ENCODE peak calls at places on chromosomes 4 and X, in nine cellular contexts. N, K, E, D, S, O, T, L and I are unnamed samples.

GRCh38 chrX:16828126-16828908 is 41.8 kb downstream of the RBBP7 start:
- DNase-seq in N (peak; percentile 81), K (no peak), E (no peak), D (no peak), S (no peak), O (peak; percentile 13), T (no peak), L (no peak), I (no peak)

GRCh38 chr4:101853691-101854090 is 63.2 kb downstream of the BANK1 start:
- DNase-seq in N (no peak), K (no peak), E (no peak), D (no peak), S (no peak), O (no peak), T (no peak), L (no peak), I (no peak)

GRCh38 chr4:673349-674091 is 556 bp downstream of the ATP5ME start:
- DNase-seq in N (no peak), K (no peak), E (no peak), D (peak; percentile 44), S (no peak), O (peak; percentile 73), T (peak; percentile 53), L (no peak), I (peak; percentile 93)

GRCh38 chr4:99710020-99710419 is 52.4 kb upstream of the C4orf54 start:
- DNase-seq in N (no peak), K (no peak), E (no peak), D (no peak), S (no peak), O (no peak), T (no peak), L (no peak), I (no peak)

GRCh38 chrX:78092296-78092695 is 11.8 kb upstream of the PGK1 start:
- DNase-seq in N (no peak), K (no peak), E (no peak), D (peak; percentile 70), S (no peak), O (no peak), T (no peak), L (peak; percentile 37), I (no peak)

GRCh38 chr4:128357286-128357685 is 69.7 kb upstream of the PGRMC2 start:
- DNase-seq in N (no peak), K (no peak), E (no peak), D (no peak), S (no peak), O (no peak), T (no peak), L (no peak), I (no peak)

GRCh38 chr4:27272264-27272663 is 411.6 kb downstream of the STIM2 start:
- DNase-seq in N (no peak), K (no peak), E (no peak), D (no peak), S (no peak), O (no peak), T (no peak), L (no peak), I (no peak)

GRCh38 chr4:3292571-3293409 is at the start of gene RGS12:
- DNase-seq in N (peak; percentile 98), K (peak; percentile 27), E (peak; percentile 96), D (peak; percentile 95), S (peak; percentile 97), O (peak; percentile 97), T (peak; percentile 95), L (peak; percentile 25), I (peak; percentile 96)

GRCh38 chrX:123773258-123773978 is 40.6 kb upstream of the THOC2 start:
- DNase-seq in N (no peak), K (no peak), E (no peak), D (no peak), S (no peak), O (no peak), T (no peak), L (no peak), I (no peak)

GRCh38 chr4:133866328-133866699 is 335.3 kb downstream of the PABPC4L start:
- DNase-seq in N (no peak), K (no peak), E (no peak), D (no peak), S (no peak), O (no peak), T (no peak), L (no peak), I (no peak)

GRCh38 chrX:47637546-47638195 is 7.9 kb upstream of the CFP start:
- DNase-seq in N (no peak), K (no peak), E (no peak), D (peak; percentile 72), S (no peak), O (peak; percentile 28), T (peak; percentile 37), L (no peak), I (peak; percentile 77)

GRCh38 chr4:38678078-38678477 is 14.1 kb downstream of the KLF3 start:
- DNase-seq in N (no peak), K (no peak), E (no peak), D (no peak), S (no peak), O (no peak), T (no peak), L (no peak), I (no peak)

GRCh38 chr4:83558693-83559092 is 22.8 kb downstream of the GPAT3 start:
- DNase-seq in N (no peak), K (no peak), E (no peak), D (no peak), S (no peak), O (no peak), T (no peak), L (no peak), I (no peak)

GRCh38 chrX:16307950-16308349 is 140.7 kb downstream of the MAGEB17 start:
- DNase-seq in N (no peak), K (no peak), E (no peak), D (no peak), S (no peak), O (no peak), T (no peak), L (no peak), I (no peak)

GRCh38 chr4:3688018-3688998 is 77.9 kb upstream of the ADRA2C start:
- DNase-seq in N (peak; percentile 39), K (no peak), E (no peak), D (no peak), S (peak; percentile 43), O (no peak), T (no peak), L (no peak), I (no peak)

GRCh38 chr4:54929459-54929858 is 195.9 kb downstream of the KDR start:
- DNase-seq in N (no peak), K (no peak), E (no peak), D (no peak), S (no peak), O (no peak), T (no peak), L (no peak), I (no peak)

DNA sequence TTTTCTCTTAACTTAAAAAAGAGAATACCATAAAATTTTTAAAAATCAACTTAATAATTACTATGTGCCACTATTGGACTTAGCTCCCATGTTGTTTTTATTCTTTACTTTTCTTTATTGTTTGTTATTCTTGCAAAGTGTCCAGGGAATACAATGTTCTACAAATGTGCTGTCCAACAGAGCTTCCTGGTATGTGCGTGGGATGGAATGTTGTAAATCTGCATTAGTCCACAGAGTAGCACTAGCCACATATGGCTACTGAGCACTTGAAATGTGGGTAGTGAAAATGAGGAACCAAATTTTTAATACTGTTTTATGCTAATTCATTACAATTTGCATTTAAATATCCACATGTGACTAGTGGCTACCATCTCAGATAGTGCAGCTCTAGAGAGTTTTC is 14.3 kb upstream of the CORIN start:
- DNase-seq in N (no peak), K (no peak), E (no peak), D (no peak), S (no peak), O (no peak), T (no peak), L (no peak), I (no peak)
- H3K4me1 ChIP-seq in N (no peaks in the 10 kb centered on the region), K (no peaks in the 10 kb centered on the region), E (no peaks in the 10 kb centered on the region), D (no peaks in the 10 kb centered on the region), S (peaks cover 16% of the 10 kb centered on the region), O (peaks cover 7% of the 10 kb centered on the region), T (no peaks in the 10 kb centered on the region), L (no peaks in the 10 kb centered on the region), I (no peaks in the 10 kb centered on the region)

DNA sequence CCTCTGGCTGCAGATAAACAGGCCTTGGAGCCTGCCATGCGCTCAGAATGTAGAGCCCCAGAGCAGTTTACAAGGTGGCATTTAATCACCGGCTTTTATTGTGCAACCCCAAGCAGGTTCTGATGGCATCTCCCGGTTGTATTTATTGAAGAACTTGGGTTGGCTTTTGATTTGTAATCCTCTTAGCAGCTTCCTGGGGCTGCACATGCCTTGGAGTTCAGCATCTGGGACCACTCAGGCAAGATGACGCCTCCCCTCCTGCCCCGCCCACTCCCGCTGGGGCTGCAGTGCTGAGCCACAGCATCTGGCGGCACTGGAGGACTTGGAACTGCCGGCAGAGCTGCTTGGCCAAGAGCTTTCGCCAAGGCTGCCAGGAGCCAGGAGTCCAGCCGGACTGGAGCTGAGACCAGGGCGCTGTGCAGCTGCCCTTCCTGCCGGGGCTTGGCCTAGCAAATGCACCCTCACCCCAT is 5.3 kb downstream of the HTRA3 start:
- DNase-seq in N (peak; percentile 98), K (no peak), E (peak; percentile 65), D (no peak), S (peak; percentile 94), O (peak; percentile 74), T (peak; percentile 53), L (no peak), I (peak; percentile 42)
- H3K27ac ChIP-seq in N (peak overlapping the region; percentile 85), K (no peak overlapping the region), E (no peak overlapping the region), D (no peak overlapping the region), S (no peak overlapping the region), O (peak overlapping the region; percentile 74), T (peak overlapping the region; percentile 85), L (no peak overlapping the region), I (no peak overlapping the region)

DNA sequence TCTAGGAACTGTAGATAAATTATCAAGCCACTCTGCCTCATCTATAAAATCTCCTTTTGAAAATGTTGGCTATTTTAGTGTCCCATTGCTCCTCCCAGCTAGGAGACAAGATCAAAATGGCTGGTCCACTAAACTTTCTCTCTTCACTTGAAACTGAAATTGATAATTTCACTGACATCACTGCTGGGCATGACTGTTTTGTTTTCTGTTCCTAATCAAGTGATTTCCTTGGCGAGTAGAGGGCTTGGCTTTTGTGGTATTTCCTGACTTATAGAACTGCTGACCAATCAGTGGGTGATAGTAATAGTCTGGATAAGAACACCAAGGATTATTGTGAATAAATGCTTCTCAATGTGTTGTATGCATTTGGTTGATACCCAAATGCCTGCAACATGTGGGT is 2152.9 kb downstream of the ARAP2 start:
- DNase-seq in N (no peak), K (no peak), E (no peak), D (no peak), S (no peak), O (no peak), T (no peak), L (no peak), I (no peak)
- TF ChIP-seq POLR2AphosphoS5 in N (no peak), K (no peak), E (no peak), D (no peak), S (no peak), O (no peak), T (no peak), L (no peak), I (no peak)

DNA sequence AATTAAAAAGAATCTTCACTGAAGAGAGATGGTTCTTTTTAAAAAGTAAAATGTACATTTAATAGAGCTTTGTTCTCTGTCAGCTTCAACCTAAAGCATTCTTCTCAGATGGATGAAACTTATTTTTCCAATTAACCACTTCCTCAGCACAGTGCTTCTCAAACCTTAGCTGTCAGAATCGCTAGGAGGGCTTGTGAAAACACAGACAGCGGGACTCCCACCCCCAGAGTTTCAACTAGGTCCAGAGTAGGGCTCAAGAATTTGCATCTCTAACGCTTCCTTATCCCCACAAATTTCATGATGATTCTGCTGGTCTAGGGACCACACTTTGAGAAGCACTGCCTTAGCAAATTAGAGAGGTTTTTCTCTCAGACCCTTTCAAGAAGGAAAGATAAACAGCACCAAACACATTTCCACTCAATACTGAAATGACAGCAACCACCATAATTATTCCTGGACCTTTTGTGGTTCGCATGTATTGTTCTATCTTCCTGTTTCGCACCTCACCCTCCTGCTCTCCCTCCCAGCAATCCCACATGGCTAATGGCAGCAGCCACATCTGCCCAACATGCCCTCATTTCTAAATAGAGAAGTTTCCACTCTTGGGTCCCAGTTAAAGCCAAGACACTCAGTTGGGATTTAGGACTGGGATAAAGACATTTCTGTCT is 73.2 kb downstream of the ZNF827 start:
- DNase-seq in N (no peak), K (no peak), E (no peak), D (no peak), S (no peak), O (no peak), T (no peak), L (no peak), I (no peak)
- H3K4me1 ChIP-seq in N (no peaks in the 10 kb centered on the region), K (no peaks in the 10 kb centered on the region), E (no peaks in the 10 kb centered on the region), D (peaks cover 30% of the 10 kb centered on the region), S (peaks cover 4% of the 10 kb centered on the region), O (peaks cover 9% of the 10 kb centered on the region), T (peaks cover 2% of the 10 kb centered on the region), L (peaks cover 32% of the 10 kb centered on the region), I (no peaks in the 10 kb centered on the region)